ENCODE peak calls at places on chromosomes 4 and X, in six cellular contexts. F is H1, H is GM12891, Q is HepG2, W is GM12878, L is K562. O is an unnamed sample.
A peak's percentile ranks its signal among the peaks of the same experiment; 100 is the strongest.

GRCh38 chrX:136473663-136474062 is 14.1 kb upstream of the BRS3 start:
- DNase-seq in W (no peak), L (no peak), F (no peak), H (no peak), Q (no peak), O (no peak)

GRCh38 chrX:44019911-44020310 is 46.7 kb upstream of the NDP start:
- DNase-seq in Q (no peak), H (no peak), F (no peak), W (no peak), L (no peak), O (no peak)

GRCh38 chr4:38071801-38072567 is 111.8 kb downstream of the PTTG2 start:
- DNase-seq in H (no peak), L (no peak), Q (peak; percentile 91), F (no peak), W (no peak), O (no peak)

GRCh38 chr4:123481034-123481433 is 84.4 kb downstream of the SPRY1 start:
- DNase-seq in W (no peak), H (no peak), F (no peak), Q (no peak), L (no peak), O (no peak)

GRCh38 chrX:111568356-111568755 is 56.9 kb downstream of the SERTM2 start:
- DNase-seq in Q (peak; percentile 0), F (no peak), H (no peak), L (peak; percentile 14), W (no peak), O (no peak)

GRCh38 chr4:146336413-146336807 is 122.1 kb downstream of the REELD1 start:
- DNase-seq in W (no peak), L (no peak), H (no peak), F (no peak), Q (peak; percentile 5), O (no peak)

GRCh38 chr4:101356928-101357327 is 9.6 kb upstream of the PPP3CA start:
- DNase-seq in F (no peak), W (no peak), Q (peak; percentile 67), L (no peak), H (no peak), O (no peak)

GRCh38 chrX:45295587-45295986 is 94.9 kb upstream of the DIPK2B start:
- DNase-seq in F (no peak), H (no peak), W (no peak), Q (peak; percentile 35), L (no peak), O (no peak)

GRCh38 chrX:14533867-14534266 is 4.5 kb downstream of the GLRA2 start:
- DNase-seq in Q (no peak), W (no peak), F (no peak), H (no peak), L (no peak), O (no peak)
- TF ChIP-seq TAF1 in Q (no peak), W (no peak), F (no peak), H (no peak), L (no peak), O (no peak)

GRCh38 chr4:128386761-128387599 is 99.4 kb upstream of the PGRMC2 start:
- DNase-seq in L (peak; percentile 43), H (no peak), F (no peak), W (no peak), Q (no peak), O (no peak)
- TF ChIP-seq POLR2AphosphoS5 in L (no peak), H (no peak), F (no peak), W (no peak), Q (no peak), O (no peak)

GRCh38 chr4:55004831-55005230 is 120.6 kb downstream of the KDR start:
- DNase-seq in L (no peak), F (no peak), W (no peak), H (no peak), Q (no peak), O (no peak)
- TF ChIP-seq POLR2A in L (no peak), F (no peak), W (no peak), H (no peak), Q (no peak), O (no peak)

GRCh38 chr4:152258804-152259708 is 276.8 kb downstream of the FBXW7 start:
- DNase-seq in W (no peak), H (no peak), F (no peak), L (no peak), Q (peak; percentile 13), O (no peak)
- TF ChIP-seq TAF1 in W (no peak), H (no peak), F (no peak), L (no peak), Q (no peak), O (no peak)

DNA sequence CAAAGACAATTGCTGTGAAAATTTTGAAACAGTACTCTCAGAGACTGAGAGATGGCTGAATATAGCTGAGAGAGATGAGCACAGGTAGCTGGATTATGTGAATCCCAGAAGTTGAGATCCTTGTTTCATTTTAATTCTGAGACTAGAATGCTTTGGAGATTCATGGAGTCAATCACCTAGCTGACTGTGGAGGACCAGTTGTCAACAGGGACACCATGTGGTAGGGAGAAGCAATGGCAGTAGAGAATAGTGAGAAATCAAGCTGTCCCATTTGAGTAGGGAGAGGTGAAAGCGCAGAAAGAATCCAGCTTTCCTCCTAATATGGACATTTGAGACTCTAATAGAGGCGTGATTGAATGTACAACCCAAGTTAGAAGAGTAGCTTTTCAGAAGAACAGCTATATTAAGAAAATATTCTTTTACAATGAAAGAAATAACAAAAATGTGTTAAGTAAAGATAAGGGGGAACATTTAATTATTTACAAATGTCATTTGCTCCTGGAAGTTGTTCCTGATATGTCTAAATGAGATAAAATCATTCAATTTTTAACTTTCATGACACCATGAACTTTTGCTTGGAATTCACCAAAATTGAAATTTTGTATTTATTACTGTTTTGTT is 30.3 kb upstream of the GLRB start:
- DNase-seq in W (no peak), Q (peak; percentile 47), F (no peak), H (peak; percentile 5), L (peak; percentile 6), O (no peak)
- TF ChIP-seq POLR2AphosphoS5 in W (no peak), Q (no peak), F (no peak), H (no peak), L (no peak), O (no peak)

DNA sequence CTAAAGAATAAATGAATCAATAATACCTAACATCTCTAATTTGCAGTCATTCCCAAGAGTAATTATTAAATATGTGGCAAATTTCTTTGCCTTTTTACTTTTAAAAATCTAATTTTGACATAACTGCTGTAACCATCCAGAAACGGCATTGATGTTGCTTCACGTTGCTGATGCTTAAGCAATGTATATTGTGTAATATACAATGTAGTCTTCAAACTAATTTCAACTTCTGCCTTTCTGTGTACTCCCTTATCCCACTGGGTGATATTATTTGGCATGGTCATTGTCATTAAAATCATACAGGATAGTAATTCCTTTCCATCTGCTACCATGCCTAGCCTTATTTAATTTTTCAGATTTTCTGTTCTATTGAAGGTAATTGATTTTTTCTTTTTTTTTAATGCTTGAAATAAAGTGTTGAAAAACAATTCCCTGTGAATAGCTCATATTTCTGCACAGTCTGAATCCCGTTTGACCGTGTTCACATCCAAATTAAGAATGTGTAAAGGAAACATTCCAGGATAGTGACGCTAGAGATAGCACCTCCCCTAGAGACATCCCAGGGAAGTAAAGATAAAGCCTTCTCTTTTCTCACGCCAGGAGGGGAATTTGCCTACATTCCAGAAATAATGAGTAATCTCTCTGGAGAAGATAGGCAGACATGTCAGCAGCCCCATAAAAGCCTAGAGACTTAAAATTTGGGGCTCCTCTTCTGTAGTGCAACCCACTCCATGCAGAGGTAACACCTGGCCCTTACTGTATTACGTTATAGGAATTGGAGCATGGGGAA is 8.6 kb downstream of the FAM200B start:
- DNase-seq in Q (peak; percentile 61), W (no peak), F (no peak), H (no peak), L (no peak), O (no peak)
- TF ChIP-seq POLR2A in Q (no peak), W (no peak), F (peak; percentile 58), H (no peak), L (no peak), O (no peak)

DNA sequence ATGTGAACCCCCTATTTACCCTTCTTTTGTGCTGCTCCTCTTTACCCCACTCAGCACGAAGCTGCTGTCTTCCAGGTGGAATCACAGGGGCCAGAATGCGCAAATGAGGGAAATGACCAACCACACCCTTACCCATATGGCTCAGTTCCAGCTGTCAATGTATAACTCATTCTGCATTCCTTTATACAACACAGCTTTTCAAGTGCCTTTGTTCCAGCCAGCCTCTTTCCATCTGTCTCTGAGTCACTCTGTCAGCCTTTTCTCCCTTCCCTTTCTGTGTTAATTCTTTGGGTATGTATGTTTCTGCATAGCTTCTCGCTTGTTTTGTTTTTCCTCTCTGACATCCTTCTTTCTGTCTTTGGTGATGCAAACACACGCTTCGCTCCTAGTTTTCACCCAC is 54.6 kb downstream of the RS1 start:
- DNase-seq in F (no peak), W (no peak), H (no peak), Q (peak; percentile 82), L (no peak), O (no peak)
- TF ChIP-seq TAF1 in F (no peak), W (no peak), H (no peak), Q (no peak), L (no peak), O (no peak)

DNA sequence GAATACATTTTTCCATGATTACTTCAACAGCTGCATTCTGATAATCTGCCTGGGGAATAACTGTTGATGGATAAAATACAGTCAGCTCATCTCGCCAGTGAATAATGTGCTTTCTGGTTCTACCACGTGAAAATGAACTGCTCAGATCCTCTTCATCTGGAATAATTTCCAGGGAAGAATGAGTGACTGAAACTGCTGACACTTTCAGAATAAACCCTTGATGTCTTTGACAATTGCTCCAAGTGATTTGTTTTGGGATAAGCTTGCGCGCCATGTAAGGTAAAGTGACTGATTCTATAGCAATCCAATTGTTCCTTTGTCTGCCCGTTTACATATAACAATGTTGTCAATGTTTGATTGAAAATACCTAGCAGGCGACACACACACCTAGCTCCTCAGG is 161.4 kb downstream of the RTL9 start:
- DNase-seq in H (no peak), Q (no peak), W (no peak), L (no peak), F (no peak), O (no peak)
- TF ChIP-seq POLR2AphosphoS5 in H (no peak), Q (no peak), W (no peak), L (no peak), F (no peak), O (no peak)

DNA sequence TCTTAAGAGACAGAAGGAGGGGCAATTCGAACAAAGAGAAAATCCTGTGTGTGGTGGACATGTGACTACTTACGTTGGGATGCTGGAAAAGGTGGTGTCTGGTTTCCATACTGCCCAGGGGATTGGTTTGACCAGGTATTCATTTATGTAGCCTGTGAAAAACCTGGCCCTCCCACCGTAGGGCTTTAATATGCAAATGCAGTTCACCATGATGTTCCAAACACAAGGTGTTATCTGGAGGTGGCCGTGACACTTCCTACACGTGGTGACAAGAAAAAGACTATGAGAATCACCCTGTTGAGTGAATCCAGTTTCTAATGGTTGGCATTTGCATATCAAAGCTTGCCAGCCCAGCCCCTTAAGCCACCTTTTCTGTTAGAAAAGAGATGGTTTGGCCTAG is 27.9 kb downstream of the UGT2B4 start:
- DNase-seq in L (no peak), H (no peak), Q (no peak), F (peak; percentile 47), W (no peak), O (no peak)
- TF ChIP-seq POLR2A in L (no peak), H (no peak), Q (no peak), F (no peak), W (no peak), O (no peak)

DNA sequence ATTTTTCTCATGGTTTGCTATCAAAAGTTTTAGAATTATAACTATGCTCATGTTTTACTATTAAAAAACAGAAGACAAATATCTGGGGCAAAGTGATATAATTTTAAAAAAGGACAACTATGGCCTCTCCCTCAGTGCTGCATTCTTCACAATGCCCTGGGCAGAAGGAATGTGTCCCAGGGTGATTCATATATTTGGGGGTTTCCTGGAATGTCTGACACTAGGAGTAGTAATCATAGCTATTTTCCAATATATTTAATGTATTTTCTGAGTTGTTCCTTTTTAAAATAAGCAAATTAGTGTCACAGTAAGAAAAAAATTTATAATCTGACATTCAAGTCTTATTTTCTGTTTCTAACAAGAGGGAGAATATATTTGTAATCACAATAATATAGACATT is 281.7 kb downstream of the UNC5C start:
- DNase-seq in W (no peak), F (no peak), L (no peak), Q (no peak), H (no peak), O (no peak)
- TF ChIP-seq TAF1 in W (no peak), F (no peak), L (no peak), Q (no peak), H (no peak), O (no peak)